ENCODE peak calls at places on chromosomes 3 and 15, in six cellular contexts. J is PC-9; Y is suprapubic skin; S is SJSA1; X is AG04450; H is CD8-positive, alpha-beta memory T cell. R is an unnamed sample. For H3K27me3, the result is how much of the 10 kb centered on the place peaks cover.

GRCh38 chr3:149414557-149415231 is 37.2 kb upstream of the TM4SF1 start:
- DNase-seq in J (no peak), Y (no peak), S (no peak), X (no peak), H (no peak), R (no peak)

GRCh38 chr3:182722938-182723337 is 70.4 kb upstream of the ATP11B start:
- DNase-seq in J (no peak), Y (no peak), S (no peak), X (no peak), H (no peak), R (no peak)

GRCh38 chr3:38637906-38638305 is 11.6 kb downstream of the SCN5A start:
- DNase-seq in J (no peak), Y (no peak), S (no peak), X (no peak), H (no peak), R (no peak)

GRCh38 chr15:39194431-39194830 is 386.4 kb upstream of the THBS1 start:
- DNase-seq in J (no peak), Y (no peak), S (no peak), X (no peak), H (no peak), R (no peak)

GRCh38 chr15:65020419-65020818 is 9.0 kb downstream of the MTFMT start:
- DNase-seq in J (no peak), Y (no peak), S (no peak), X (no peak), H (no peak), R (no peak)

GRCh38 chr3:170603770-170604510 is 18.1 kb upstream of the SLC7A14 start:
- DNase-seq in J (no peak), Y (no peak), S (no peak), X (no peak), H (no peak), R (no peak)

GRCh38 chr15:66482539-66482938 is 15.0 kb downstream of the SNAPC5 start:
- DNase-seq in J (no peak), Y (no peak), S (no peak), X (no peak), H (no peak), R (no peak)

GRCh38 chr15:62741106-62741505 is 301.4 kb upstream of the TPM1 start:
- DNase-seq in J (no peak), Y (no peak), S (no peak), X (no peak), H (no peak), R (no peak)

GRCh38 chr15:83282859-83283812 is 1.3 kb downstream of the BNC1 start:
- DNase-seq in J (no peak), Y (no peak), S (peak), X (no peak), H (no peak), R (no peak)
- H3K27me3 ChIP-seq in J (under half), Y (under half), S (under half), X (under half), H (under half), R (under half)

DNA sequence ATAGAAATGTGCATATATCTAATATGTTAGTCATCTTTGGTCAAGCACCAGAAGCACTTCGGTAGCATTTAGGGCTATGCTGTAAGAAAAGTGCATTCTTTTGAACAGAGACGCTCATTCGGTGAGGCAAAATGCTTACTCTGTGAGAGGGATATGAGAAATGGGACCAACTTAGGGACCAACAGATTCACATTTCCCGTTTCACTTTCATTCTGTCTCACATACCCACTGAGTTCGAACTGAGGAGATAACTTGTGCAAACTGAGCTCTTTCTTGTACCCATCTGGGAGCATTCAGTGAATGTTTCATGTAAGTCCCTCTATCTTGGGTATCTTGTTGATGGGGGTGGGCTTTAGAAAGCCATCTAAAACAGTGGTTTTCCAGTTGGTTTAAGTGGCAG is 135.3 kb downstream of the FEZF2 start:
- DNase-seq in J (no peak), Y (no peak), S (no peak), X (no peak), H (no peak), R (no peak)
- H3K4me3 ChIP-seq in J (no peak), Y (no peak), S (no peak), X (no peak), H (no peak), R (no peak)

GRCh38 chr3:127387556-127388153 is 99.8 kb upstream of the PRR20G start:
- DNase-seq in J (no peak), Y (peak), S (no peak), X (no peak), H (no peak), R (no peak)

GRCh38 chr3:127389415-127389814 is 101.6 kb upstream of the PRR20G start:
- DNase-seq in J (no peak), Y (no peak), S (peak), X (no peak), H (no peak), R (no peak)

GRCh38 chr3:127389913-127390312 is 102.1 kb upstream of the PRR20G start:
- DNase-seq in J (no peak), Y (no peak), S (no peak), X (no peak), H (no peak), R (no peak)

GRCh38 chr3:127387119-127387518 is 99.3 kb upstream of the PRR20G start:
- DNase-seq in J (no peak), Y (peak), S (no peak), X (no peak), H (no peak), R (no peak)

DNA sequence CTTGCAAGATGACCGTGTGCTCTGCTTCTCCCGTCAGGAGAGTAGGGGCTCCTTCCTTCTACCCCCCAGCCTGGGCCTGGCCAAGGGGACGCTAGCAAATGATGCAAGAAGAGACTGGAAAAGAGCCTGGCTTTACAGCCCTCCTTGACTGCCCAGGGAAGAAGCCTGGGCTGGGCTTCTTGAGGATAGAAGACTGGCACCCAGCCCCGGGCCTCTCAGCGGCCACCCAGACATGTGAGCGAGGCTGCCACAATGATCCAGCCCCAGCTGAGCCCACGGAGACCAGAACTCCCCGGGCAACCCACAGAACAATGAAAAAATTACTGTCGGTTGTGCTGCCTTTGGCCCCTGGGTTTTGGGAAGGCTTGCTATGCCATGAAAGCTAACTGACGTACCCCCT is 100.6 kb upstream of the PRR20G start:
- DNase-seq in J (no peak), Y (no peak), S (no peak), X (no peak), H (no peak), R (no peak)
- H3K27me3 ChIP-seq in J (under half), Y (under half), S (under half), X (under half), H (under half), R (under half)

GRCh38 chr3:179083977-179084376 is 12.4 kb upstream of the ZMAT3 start:
- DNase-seq in J (no peak), Y (no peak), S (no peak), X (no peak), H (no peak), R (no peak)

GRCh38 chr3:179082416-179082815 is 10.8 kb upstream of the ZMAT3 start:
- DNase-seq in J (peak), Y (no peak), S (no peak), X (no peak), H (no peak), R (no peak)

GRCh38 chr3:179076243-179077027 is 4.8 kb upstream of the ZMAT3 start:
- DNase-seq in J (no peak), Y (no peak), S (no peak), X (no peak), H (no peak), R (no peak)

GRCh38 chr3:179079537-179079936 is 7.9 kb upstream of the ZMAT3 start:
- DNase-seq in J (no peak), Y (no peak), S (no peak), X (no peak), H (no peak), R (no peak)

DNA sequence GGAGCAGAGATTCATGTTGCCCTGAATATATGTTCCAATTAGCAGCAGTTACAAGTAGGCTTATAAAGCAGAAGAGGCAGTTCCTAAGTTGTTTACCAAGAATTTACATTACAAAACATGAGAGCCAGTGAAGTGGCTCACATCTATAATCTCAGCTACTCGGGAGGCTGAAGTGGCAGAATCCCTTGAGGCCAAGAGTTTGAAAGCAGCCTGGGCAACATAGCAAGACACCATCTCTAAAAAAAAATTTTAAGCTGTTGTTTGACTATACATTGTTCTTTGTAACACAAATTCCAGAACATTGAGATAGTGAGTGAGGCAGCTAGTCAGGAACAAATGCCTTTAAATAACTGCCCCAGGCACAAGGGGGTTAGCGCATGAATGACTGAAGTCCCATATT is 10.3 kb upstream of the ZMAT3 start:
- DNase-seq in J (no peak), Y (no peak), S (no peak), X (no peak), H (no peak), R (no peak)
- H3K4me3 ChIP-seq in J (no peak), Y (no peak), S (no peak), X (no peak), H (no peak), R (no peak)

GRCh38 chr3:15171096-15171495 is 35.0 kb upstream of the CAPN7 start:
- DNase-seq in J (no peak), Y (no peak), S (no peak), X (no peak), H (no peak), R (no peak)

GRCh38 chr3:15172806-15173205 is 33.2 kb upstream of the CAPN7 start:
- DNase-seq in J (no peak), Y (no peak), S (no peak), X (no peak), H (no peak), R (no peak)

GRCh38 chr3:15180042-15180611 is 25.9 kb upstream of the CAPN7 start:
- DNase-seq in J (no peak), Y (no peak), S (no peak), X (no peak), H (no peak), R (no peak)

GRCh38 chr3:15175590-15175989 is 30.5 kb upstream of the CAPN7 start:
- DNase-seq in J (no peak), Y (no peak), S (no peak), X (no peak), H (no peak), R (no peak)

DNA sequence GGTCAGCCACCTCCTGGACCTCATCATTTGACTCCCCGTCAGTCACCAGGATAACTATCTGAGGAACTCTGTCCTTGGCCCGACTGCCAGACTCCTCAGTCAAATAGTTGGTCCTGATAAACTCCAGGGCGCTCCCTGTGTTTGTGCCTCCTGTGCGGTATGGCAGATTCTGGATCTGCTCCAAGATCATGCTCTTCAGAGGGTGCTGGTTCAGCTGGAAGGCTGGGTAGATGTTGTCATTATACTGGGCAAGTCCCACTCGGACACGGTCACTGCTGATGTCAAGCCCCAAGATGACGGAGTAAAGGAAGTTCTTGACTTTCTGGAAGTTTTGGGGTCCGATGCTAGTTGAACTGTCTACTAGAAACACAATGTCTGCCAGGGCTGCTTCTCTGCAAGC is 31.1 kb upstream of the CAPN7 start:
- DNase-seq in J (no peak), Y (no peak), S (no peak), X (no peak), H (no peak), R (no peak)
- H3K27me3 ChIP-seq in J (under half), Y (under half), S (under half), X (under half), H (under half), R (under half)